ENCODE peak calls at places on chromosomes 16 and 17, in five cellular contexts. V is fibroblast of lung, T is astrocyte, L is omental fat pad, D is endothelial cell of umbilical vein. I is an unnamed sample.

GRCh38 chr16:22968931-22969330 is 155.0 kb downstream of the HS3ST2 start:
- DNase-seq in V (no peak), T (no peak), L (no peak), D (no peak), I (no peak)

GRCh38 chr16:9008335-9009260 is 44.9 kb upstream of the USP7 start:
- DNase-seq in V (peak), T (peak), L (peak), D (peak), I (peak)

GRCh38 chr16:14309001-14309886 is 238.1 kb downstream of the MRTFB start:
- DNase-seq in V (peak), T (no peak), L (no peak), D (no peak), I (no peak)

GRCh38 chr16:28180660-28181556 is 30.9 kb downstream of the XPO6 start:
- DNase-seq in V (peak), T (peak), L (no peak), D (peak), I (no peak)

GRCh38 chr17:38344127-38344745 is 480 bp upstream of the GPR179 start:
- DNase-seq in V (no peak), T (no peak), L (no peak), D (no peak), I (no peak)

GRCh38 chr16:71185366-71185765 is 45.2 kb downstream of the HYDIN start:
- DNase-seq in V (no peak), T (peak), L (no peak), D (no peak), I (no peak)

GRCh38 chr16:5065368-5065767 is 388 bp downstream of the C16orf89 start:
- DNase-seq in V (no peak), T (no peak), L (no peak), D (no peak), I (no peak)

GRCh38 chr16:23294260-23294659 is 7.8 kb upstream of the SCNN1B start:
- DNase-seq in V (no peak), T (no peak), L (no peak), D (no peak), I (no peak)

GRCh38 chr17:82917656-82918345 is 78.0 kb upstream of the ZNF750 start:
- DNase-seq in V (no peak), T (no peak), L (no peak), D (peak), I (peak)

GRCh38 chr17:14372905-14373559 is 72.2 kb downstream of the HS3ST3B1 start:
- DNase-seq in V (no peak), T (no peak), L (no peak), D (no peak), I (no peak)

GRCh38 chr17:7323731-7324437 is 5.3 kb downstream of the NEURL4 start:
- DNase-seq in V (peak), T (no peak), L (no peak), D (peak), I (peak)

GRCh38 chr16:89149386-89149785 is 22.2 kb upstream of the CDH15 start:
- DNase-seq in V (no peak), T (no peak), L (no peak), D (no peak), I (no peak)

GRCh38 chr16:11410382-11411058 is 65.3 kb downstream of the RMI2 start:
- DNase-seq in V (no peak), T (no peak), L (no peak), D (no peak), I (no peak)

GRCh38 chr17:75346906-75347305 is 57.7 kb upstream of the SLC25A19 start:
- DNase-seq in V (peak), T (peak), L (no peak), D (no peak), I (no peak)

GRCh38 chr17:77140166-77140877 is 447 bp upstream of the SEC14L1 start:
- DNase-seq in V (peak), T (peak), L (peak), D (peak), I (peak)
- TF ChIP-seq CTCF in V (no peak), T (no peak), L (no peak), D (no peak), I (no peak)

DNA sequence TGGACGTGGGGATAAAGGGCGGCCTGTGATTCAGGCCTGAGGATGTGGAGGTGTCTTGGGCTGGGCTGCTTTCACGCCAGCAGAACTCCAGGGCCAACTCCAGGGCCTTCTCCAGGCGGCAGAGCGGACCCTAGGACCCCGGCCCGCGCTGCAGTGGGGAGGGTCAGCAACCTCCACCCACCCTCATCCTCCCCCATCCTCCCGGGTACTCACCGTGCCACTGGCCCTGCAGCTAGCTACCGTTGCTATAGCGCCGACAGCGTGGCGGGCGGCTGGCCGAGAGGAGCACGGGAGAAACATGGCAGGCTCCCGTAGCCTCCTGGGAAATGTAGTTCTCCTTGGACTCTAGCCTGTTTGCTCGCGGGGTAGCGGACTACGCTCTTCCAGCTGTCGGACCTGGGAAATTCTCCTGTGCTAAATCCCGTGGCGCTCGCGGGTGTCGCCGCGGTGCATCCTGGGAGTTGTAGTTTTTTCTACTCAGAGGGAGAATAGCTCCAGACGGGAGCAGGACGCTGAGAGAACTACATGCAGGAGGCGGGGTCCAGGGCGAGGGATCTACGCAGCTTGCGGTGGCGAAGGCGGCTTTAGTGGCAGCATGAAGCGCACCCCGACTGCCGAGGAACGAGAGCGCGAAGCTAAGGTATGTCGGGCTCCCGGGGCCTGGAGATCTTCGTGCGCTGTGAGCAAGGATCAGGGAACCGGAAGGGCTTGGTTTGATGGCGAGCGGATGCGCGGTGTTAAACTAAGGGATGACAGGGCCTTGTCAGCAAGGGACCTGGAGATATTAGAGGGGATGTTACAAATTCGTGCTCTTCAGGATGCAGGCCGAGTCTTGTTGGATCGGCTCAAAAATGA is at the start of the genes FTO and RPGRIP1L:
- DNase-seq in V (peak), T (peak), L (peak), D (peak), I (peak)
- TF ChIP-seq CTCF in V (no peak), T (no peak), L (no peak), D (no peak), I (no peak)

GRCh38 chr16:86575754-86576557 is 2.4 kb upstream of the FOXL1 start:
- DNase-seq in V (peak), T (peak), L (peak), D (peak), I (no peak)
- TF ChIP-seq CTCF in V (peak), T (peak), L (no peak), D (peak), I (no peak)

GRCh38 chr16:29995911-29996772 is at the start of gene INO80E:
- DNase-seq in V (peak), T (peak), L (peak), D (peak), I (peak)

GRCh38 chr16:29993903-29994612 is 1.4 kb downstream of the HIRIP3 start:
- DNase-seq in V (no peak), T (no peak), L (no peak), D (no peak), I (no peak)

GRCh38 chr16:29994613-29995329 is 646 bp downstream of the HIRIP3 start:
- DNase-seq in V (no peak), T (peak), L (no peak), D (peak), I (no peak)

GRCh38 chr16:29995330-29995910 is at the start of gene HIRIP3:
- DNase-seq in V (peak), T (peak), L (peak), D (peak), I (peak)

DNA sequence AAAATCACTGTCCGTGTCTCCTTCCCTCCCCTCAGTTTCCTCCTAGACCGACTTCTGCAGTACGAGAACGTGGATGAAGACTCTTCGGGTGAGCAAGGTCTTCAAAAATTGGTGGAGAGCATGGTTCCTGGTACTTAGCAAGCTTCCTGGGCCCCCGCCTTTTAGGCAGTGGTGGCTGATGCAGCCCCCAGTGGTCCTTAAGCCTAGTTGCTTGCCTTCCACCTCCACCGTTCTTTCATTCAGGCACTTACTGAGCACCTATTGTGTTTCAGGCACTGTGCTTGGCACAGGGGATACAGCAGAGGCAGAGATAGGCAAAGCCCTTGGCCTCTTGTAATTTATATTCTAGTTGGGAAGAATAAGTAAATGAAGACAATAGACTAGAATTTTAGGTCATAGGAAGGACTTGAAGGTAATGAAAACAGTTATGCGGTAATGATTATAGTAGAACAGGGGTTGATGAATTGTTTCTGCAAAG is 771 bp downstream of the INO80E start:
- DNase-seq in V (no peak), T (no peak), L (no peak), D (peak), I (no peak)
- TF ChIP-seq CTCF in V (no peak), T (no peak), L (no peak), D (no peak), I (no peak)

DNA sequence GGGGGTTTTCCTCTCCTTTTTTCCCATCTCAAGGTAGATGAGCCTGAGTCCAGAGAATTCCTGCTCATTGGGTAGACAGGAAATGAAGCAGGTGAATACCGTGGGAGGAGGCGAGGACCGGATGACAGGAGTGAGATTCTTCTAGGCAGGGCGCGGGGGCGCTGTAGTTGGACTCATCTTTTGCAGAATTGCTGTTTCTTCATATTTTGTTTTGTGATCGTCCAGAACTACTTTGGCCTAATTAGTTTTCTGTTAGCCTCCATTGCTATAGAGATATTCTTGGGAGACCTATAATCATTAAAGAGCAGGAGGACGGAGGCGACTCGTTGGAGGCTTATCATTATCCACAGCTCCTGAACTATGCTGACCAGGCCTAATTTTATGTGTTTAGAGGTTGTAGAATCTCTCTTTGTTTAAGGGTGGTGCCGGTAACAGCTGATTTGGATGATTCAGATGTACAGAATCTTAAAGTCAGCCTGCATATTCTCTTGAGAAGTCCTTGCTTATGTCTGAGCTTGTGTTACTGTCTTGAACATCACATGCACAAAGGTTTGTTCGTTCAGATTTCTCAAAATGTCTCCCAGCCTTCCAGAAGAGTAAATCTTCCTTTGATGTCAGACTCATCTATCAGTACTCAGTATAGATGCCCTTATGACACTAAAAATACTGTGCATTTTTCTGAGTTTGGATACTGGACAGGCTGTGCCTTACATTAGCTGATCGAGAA is 741 bp downstream of the ATP6V0A1 start:
- DNase-seq in V (peak), T (peak), L (peak), D (no peak), I (no peak)
- TF ChIP-seq CTCF in V (peak), T (peak), L (no peak), D (peak), I (peak)